ENCODE peak calls at places on chromosomes 5 and 9, in four cellular contexts. T, S, Q and H are unnamed samples.
A peak's percentile ranks its signal among the peaks of the same experiment; 100 is the strongest.

GRCh38 chr9:94819161-94819677 is 92.7 kb downstream of the AOPEP start:
- DNase-seq in T (peak; percentile 66), S (peak; percentile 53), Q (no peak), H (no peak)

GRCh38 chr9:2021731-2022130 is 6.6 kb downstream of the SMARCA2 start:
- DNase-seq in T (no peak), S (no peak), Q (no peak), H (no peak)

GRCh38 chr9:112002131-112002846 is 105.7 kb downstream of the UGCG start:
- DNase-seq in T (no peak), S (no peak), Q (no peak), H (no peak)

GRCh38 chr5:5623397-5623796 is 200.9 kb downstream of the ICE1 start:
- DNase-seq in T (no peak), S (no peak), Q (no peak), H (no peak)

GRCh38 chr5:39164529-39165402 is 54.6 kb downstream of the FYB1 start:
- DNase-seq in T (no peak), S (no peak), Q (no peak), H (no peak)

GRCh38 chr5:8019719-8020218 is 150.8 kb downstream of the MTRR start:
- DNase-seq in T (no peak), S (no peak), Q (no peak), H (no peak)

GRCh38 chr9:125963932-125964331 is 216.8 kb downstream of the PBX3 start:
- DNase-seq in T (no peak), S (no peak), Q (no peak), H (no peak)

GRCh38 chr5:96861044-96861443 is 15.3 kb upstream of the ERAP2 start:
- DNase-seq in T (no peak), S (no peak), Q (no peak), H (no peak)

GRCh38 chr9:79165006-79165405 is 406.8 kb upstream of the TLE4 start:
- DNase-seq in T (no peak), S (no peak), Q (no peak), H (no peak)

GRCh38 chr5:1648806-1649205 is 125.0 kb upstream of the LPCAT1 start:
- DNase-seq in T (no peak), S (no peak), Q (no peak), H (no peak)

GRCh38 chr5:116885825-116886224 is 311.2 kb upstream of the SEMA6A start:
- DNase-seq in T (no peak), S (no peak), Q (no peak), H (no peak)

GRCh38 chr9:89623925-89624420 is 19.2 kb downstream of the GADD45G start:
- DNase-seq in T (no peak), S (peak; percentile 30), Q (no peak), H (no peak)

GRCh38 chr5:60993425-60993824 is 48.4 kb downstream of the NDUFAF2 start:
- DNase-seq in T (peak; percentile 10), S (no peak), Q (no peak), H (no peak)

GRCh38 chr5:91797581-91797980 is 414.5 kb upstream of the ARRDC3 start:
- DNase-seq in T (no peak), S (no peak), Q (no peak), H (no peak)

GRCh38 chr5:125257057-125257970 is 510.9 kb upstream of the ZNF608 start:
- DNase-seq in T (no peak), S (no peak), Q (no peak), H (no peak)

GRCh38 chr5:90475436-90475980 is 844 bp downstream of the POLR3G start:
- DNase-seq in T (no peak), S (no peak), Q (no peak), H (no peak)

GRCh38 chr9:16023466-16023865 is 470.6 kb downstream of the CCDC171 start:
- DNase-seq in T (no peak), S (no peak), Q (no peak), H (no peak)

GRCh38 chr5:17255471-17256016 is 38.1 kb downstream of the BASP1 start:
- DNase-seq in T (no peak), S (no peak), Q (no peak), H (no peak)

GRCh38 chr5:131610198-131611063 is 24.6 kb downstream of the RAPGEF6 start:
- DNase-seq in T (peak; percentile 37), S (no peak), Q (no peak), H (no peak)

GRCh38 chr5:176882566-176882900 is 16.6 kb downstream of the HK3 start:
- DNase-seq in T (no peak), S (no peak), Q (no peak), H (no peak)

GRCh38 chr5:138568061-138568824 is 7.0 kb downstream of the HSPA9 start:
- DNase-seq in T (no peak), S (no peak), Q (no peak), H (no peak)

GRCh38 chr9:36855443-36856315 is 178.4 kb downstream of the PAX5 start:
- DNase-seq in T (peak; percentile 61), S (no peak), Q (no peak), H (no peak)

GRCh38 chr9:124812401-124813016 is 35.6 kb downstream of the OLFML2A start:
- DNase-seq in T (peak; percentile 86), S (no peak), Q (peak; percentile 64), H (peak; percentile 85)

GRCh38 chr5:1877434-1878049 is 5.2 kb downstream of the IRX4 start:
- DNase-seq in T (no peak), S (no peak), Q (no peak), H (no peak)

GRCh38 chr5:170483701-170484458 is 19.9 kb upstream of the KCNIP1 start:
- DNase-seq in T (peak; percentile 30), S (no peak), Q (no peak), H (no peak)

GRCh38 chr9:75142208-75142607 is 53.9 kb downstream of the OSTF1 start:
- DNase-seq in T (no peak), S (no peak), Q (no peak), H (no peak)

GRCh38 chr9:35733109-35733541 is 659 bp downstream of the CREB3 start:
- DNase-seq in T (peak; percentile 78), S (no peak), Q (peak; percentile 56), H (no peak)

GRCh38 chr5:11619339-11620028 is 284.8 kb downstream of the CTNND2 start:
- DNase-seq in T (peak; percentile 33), S (no peak), Q (no peak), H (no peak)

GRCh38 chr9:124149992-124150391 is 107.8 kb upstream of the NEK6 start:
- DNase-seq in T (no peak), S (no peak), Q (no peak), H (no peak)

GRCh38 chr9:137226338-137227056 is 805 bp upstream of the RNF224 start:
- DNase-seq in T (peak; percentile 52), S (no peak), Q (no peak), H (no peak)

GRCh38 chr9:137225701-137226331 is 842 bp downstream of the CYSRT1 start:
- DNase-seq in T (no peak), S (no peak), Q (no peak), H (no peak)

GRCh38 chr9:137227853-137228514 is 682 bp downstream of the RNF224 start:
- DNase-seq in T (no peak), S (no peak), Q (no peak), H (no peak)

GRCh38 chr9:137228515-137228967 is 1.2 kb downstream of the RNF224 start:
- DNase-seq in T (no peak), S (no peak), Q (no peak), H (no peak)

DNA sequence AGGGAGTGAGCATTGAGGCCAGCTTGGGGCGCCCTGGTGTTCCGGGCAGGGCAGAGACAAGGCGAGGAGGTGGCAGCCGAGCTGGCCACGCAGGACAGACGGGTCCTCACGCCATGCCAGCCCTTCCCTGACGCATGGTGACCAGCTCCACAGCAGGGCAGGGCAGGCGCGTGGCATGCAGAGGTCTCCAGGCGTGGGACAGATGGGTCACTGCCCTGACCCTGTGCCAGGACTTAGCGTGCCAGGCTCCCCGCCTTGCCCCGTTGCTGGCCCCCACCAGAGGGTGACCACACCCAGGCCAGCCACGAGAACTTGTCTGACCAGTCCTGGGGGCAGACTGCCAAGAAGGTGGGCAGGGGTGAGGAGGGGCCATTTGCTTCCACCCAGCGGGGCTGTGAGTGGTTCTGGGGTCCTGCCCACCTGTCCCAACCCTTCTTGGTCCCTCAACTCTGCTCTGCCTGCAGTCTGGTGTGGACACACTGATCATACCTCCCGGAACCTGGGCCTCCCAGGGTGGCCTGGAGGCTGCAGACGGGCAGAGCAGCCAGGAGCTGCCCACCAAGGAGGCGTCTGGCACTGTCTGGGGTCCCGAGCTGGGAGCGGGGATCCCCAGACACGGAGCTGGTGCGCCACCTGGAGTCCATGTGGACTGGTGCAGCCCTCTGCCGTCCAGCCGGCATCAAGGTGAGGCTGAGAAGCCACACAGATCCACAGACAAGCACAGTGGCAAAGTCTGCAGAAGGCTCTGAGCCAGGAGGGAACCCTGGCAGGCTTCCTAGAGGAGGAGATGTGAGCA is at the start of gene RNF224:
- DNase-seq in T (peak; percentile 84), S (peak; percentile 97), Q (no peak), H (no peak)
- TF ChIP-seq EP300 in T (no peak), S (no peak), Q (no peak), H (no peak)

GRCh38 chr9:96009223-96009602 is 133.7 kb downstream of the ERCC6L2 start:
- DNase-seq in T (no peak), S (no peak), Q (no peak), H (no peak)

GRCh38 chr9:96006296-96006890 is 130.9 kb downstream of the ERCC6L2 start:
- DNase-seq in T (no peak), S (no peak), Q (no peak), H (no peak)

GRCh38 chr9:96006961-96007360 is 131.5 kb downstream of the ERCC6L2 start:
- DNase-seq in T (no peak), S (no peak), Q (no peak), H (no peak)

GRCh38 chr9:96008502-96009222 is 133.2 kb downstream of the ERCC6L2 start:
- DNase-seq in T (no peak), S (no peak), Q (no peak), H (no peak)

GRCh38 chr9:96009690-96010477 is 134.4 kb downstream of the ERCC6L2 start:
- DNase-seq in T (no peak), S (no peak), Q (no peak), H (no peak)
- H3K4me1 ChIP-seq in T (no peaks in the 10 kb centered on the region), S (peaks cover 20% of the 10 kb centered on the region), Q (no peaks in the 10 kb centered on the region), H (no peaks in the 10 kb centered on the region)

DNA sequence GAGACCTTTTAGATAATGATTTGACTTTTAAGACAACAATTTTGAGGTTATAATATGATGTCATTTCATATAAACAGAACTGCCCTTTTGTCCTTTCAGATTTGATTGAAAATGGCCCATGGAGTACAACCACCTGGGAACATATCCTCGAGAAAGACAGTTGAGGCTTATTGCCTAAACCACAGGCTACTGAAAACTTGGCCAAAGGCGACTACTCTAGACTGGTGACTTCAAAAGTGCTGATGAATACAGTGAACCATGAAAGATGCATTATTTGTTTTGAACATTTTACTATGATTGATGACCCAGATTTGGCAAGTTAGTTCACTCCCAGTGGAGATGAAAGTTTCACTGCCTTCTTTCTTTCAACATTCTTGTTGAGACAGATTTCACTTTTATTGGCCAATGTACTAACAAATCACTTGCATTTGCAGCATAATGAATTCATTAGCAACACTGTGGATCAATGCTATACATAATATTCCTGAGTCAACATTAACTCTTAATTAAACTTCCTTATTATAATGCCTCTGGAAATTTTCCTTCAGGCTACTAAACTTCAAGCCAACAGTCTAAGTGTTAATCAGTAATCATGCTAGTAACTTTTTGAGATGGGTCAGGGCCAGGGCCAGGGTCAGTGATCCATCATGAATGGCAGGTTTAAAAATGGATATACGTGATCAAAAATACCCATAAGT is 480.3 kb downstream of the RAB3C start:
- DNase-seq in T (peak; percentile 97), S (no peak), Q (no peak), H (no peak)
- TF ChIP-seq EP300 in T (peak; percentile 99), S (no peak), Q (no peak), H (no peak)

DNA sequence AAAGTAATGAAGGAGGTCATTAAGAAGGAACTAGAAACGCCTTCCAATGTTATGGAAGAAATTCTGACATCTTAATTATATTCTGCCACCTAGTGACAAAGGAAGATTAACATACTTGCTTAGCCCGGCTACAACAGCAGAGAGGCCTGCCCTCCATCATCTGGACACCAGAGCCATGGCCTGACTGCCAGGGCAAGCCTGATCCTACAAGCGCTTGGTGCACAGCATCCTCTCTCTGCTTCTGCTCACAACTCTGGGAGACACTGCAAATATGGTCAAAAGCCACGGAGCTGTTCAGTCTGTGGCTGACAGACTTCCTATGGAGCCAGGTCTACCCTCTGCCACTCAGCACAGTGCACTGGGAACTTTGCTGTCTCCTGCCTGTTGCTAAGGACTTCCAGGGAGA is 87.3 kb upstream of the SLC44A1 start:
- DNase-seq in T (peak; percentile 78), S (peak; percentile 40), Q (no peak), H (peak; percentile 83)
- H3K4me1 ChIP-seq in T (peaks cover 35% of the 10 kb centered on the region), S (no peaks in the 10 kb centered on the region), Q (peaks cover under 1% of the 10 kb centered on the region), H (peaks cover 13% of the 10 kb centered on the region)